ENCODE peak calls at places on chromosomes 1 and 21, in eight cellular contexts. D, O, G, M, X, I, B and Y are unnamed samples.

GRCh38 chr1:56526571-56527174 is 52.7 kb downstream of the PLPP3 start:
- DNase-seq in D (no peak), O (no peak), G (no peak), M (peak; percentile 39), X (no peak), I (no peak), B (no peak), Y (peak; percentile 41)

GRCh38 chr1:37606481-37607263 is 10.9 kb upstream of the GNL2 start:
- DNase-seq in D (no peak), O (no peak), G (no peak), M (no peak), X (no peak), I (no peak), B (no peak), Y (no peak)

GRCh38 chr1:153790996-153791855 is 16.0 kb downstream of the SLC27A3 start:
- DNase-seq in D (no peak), O (no peak), G (peak; percentile 57), M (peak; percentile 47), X (no peak), I (no peak), B (no peak), Y (no peak)

GRCh38 chr1:78060857-78061563 is 15.2 kb downstream of the GIPC2 start:
- DNase-seq in D (no peak), O (no peak), G (no peak), M (no peak), X (no peak), I (no peak), B (no peak), Y (no peak)

GRCh38 chr21:38297193-38297592 is 40.4 kb downstream of the KCNJ15 start:
- DNase-seq in D (no peak), O (no peak), G (peak; percentile 66), M (no peak), X (no peak), I (peak; percentile 38), B (no peak), Y (peak; percentile 32)

GRCh38 chr1:14135070-14135469 is 435.1 kb downstream of the PRDM2 start:
- DNase-seq in D (no peak), O (no peak), G (no peak), M (no peak), X (no peak), I (no peak), B (no peak), Y (no peak)

GRCh38 chr1:119611701-119612113 is 36.4 kb downstream of the ZNF697 start:
- DNase-seq in D (peak; percentile 23), O (peak; percentile 73), G (no peak), M (peak; percentile 69), X (peak; percentile 58), I (no peak), B (peak; percentile 24), Y (peak; percentile 73)

GRCh38 chr1:179393721-179394120 is 27.9 kb downstream of the AXDND1 start:
- DNase-seq in D (no peak), O (no peak), G (no peak), M (no peak), X (no peak), I (no peak), B (no peak), Y (no peak)

GRCh38 chr1:40818264-40818961 is 34.8 kb downstream of the KCNQ4 start:
- DNase-seq in D (peak; percentile 88), O (peak; percentile 85), G (no peak), M (peak; percentile 84), X (peak; percentile 58), I (no peak), B (peak; percentile 81), Y (peak; percentile 19)

GRCh38 chr1:199954701-199955100 is 72.8 kb upstream of the NR5A2 start:
- DNase-seq in D (no peak), O (no peak), G (no peak), M (no peak), X (no peak), I (no peak), B (no peak), Y (peak; percentile 18)

GRCh38 chr1:114040273-114041043 is 61.2 kb downstream of the OLFML3 start:
- DNase-seq in D (no peak), O (no peak), G (peak; percentile 36), M (no peak), X (no peak), I (no peak), B (no peak), Y (no peak)

GRCh38 chr21:44664691-44665090 is 2.0 kb downstream of the KRTAP12-2 start:
- DNase-seq in D (no peak), O (no peak), G (no peak), M (no peak), X (no peak), I (no peak), B (no peak), Y (no peak)

GRCh38 chr1:27192039-27192529 is 37.2 kb upstream of the SLC9A1 start:
- DNase-seq in D (no peak), O (no peak), G (no peak), M (peak; percentile 83), X (no peak), I (no peak), B (no peak), Y (no peak)

GRCh38 chr1:74343191-74343590 is 108.0 kb downstream of the TNNI3K start:
- DNase-seq in D (no peak), O (no peak), G (no peak), M (no peak), X (peak; percentile 27), I (peak; percentile 74), B (no peak), Y (no peak)

GRCh38 chr1:89523597-89524368 is 846 bp upstream of the LRRC8B start:
- DNase-seq in D (peak; percentile 45), O (peak; percentile 73), G (no peak), M (peak; percentile 35), X (peak; percentile 37), I (peak; percentile 66), B (no peak), Y (peak; percentile 68)

GRCh38 chr1:8851060-8851459 is 27.4 kb downstream of the ENO1 start:
- DNase-seq in D (no peak), O (no peak), G (no peak), M (no peak), X (no peak), I (no peak), B (no peak), Y (no peak)

GRCh38 chr1:246338098-246338497 is 169.0 kb downstream of the SMYD3 start:
- DNase-seq in D (no peak), O (no peak), G (no peak), M (no peak), X (no peak), I (no peak), B (no peak), Y (no peak)

GRCh38 chr1:186880982-186881381 is 52.2 kb downstream of the PLA2G4A start:
- DNase-seq in D (no peak), O (no peak), G (no peak), M (no peak), X (no peak), I (no peak), B (no peak), Y (no peak)

GRCh38 chr1:153277852-153278251 is 18.4 kb downstream of the LORICRIN start:
- DNase-seq in D (peak; percentile 22), O (peak; percentile 41), G (no peak), M (no peak), X (no peak), I (no peak), B (peak; percentile 31), Y (peak; percentile 17)

GRCh38 chr1:36133484-36133883 is 8.5 kb upstream of the COL8A2 start:
- DNase-seq in D (no peak), O (no peak), G (peak; percentile 84), M (peak; percentile 95), X (peak; percentile 35), I (peak; percentile 81), B (no peak), Y (peak; percentile 83)

GRCh38 chr1:10615336-10615735 is 140.6 kb downstream of the PEX14 start:
- DNase-seq in D (no peak), O (no peak), G (no peak), M (no peak), X (no peak), I (no peak), B (no peak), Y (no peak)

GRCh38 chr1:68213843-68214242 is 18.5 kb downstream of the WLS start:
- DNase-seq in D (no peak), O (no peak), G (peak; percentile 87), M (peak; percentile 84), X (peak; percentile 73), I (peak; percentile 85), B (no peak), Y (peak; percentile 82)

GRCh38 chr21:34302496-34302895 is 61.3 kb upstream of the KCNE2 start:
- DNase-seq in D (no peak), O (no peak), G (no peak), M (no peak), X (no peak), I (no peak), B (no peak), Y (no peak)

GRCh38 chr1:38003261-38004250 is 1.8 kb downstream of the FHL3 start:
- DNase-seq in D (no peak), O (no peak), G (no peak), M (peak; percentile 42), X (no peak), I (no peak), B (no peak), Y (peak; percentile 52)

GRCh38 chr1:19310720-19311502 is 1.0 kb downstream of the AKR7A2 start:
- DNase-seq in D (no peak), O (no peak), G (no peak), M (no peak), X (no peak), I (no peak), B (no peak), Y (peak; percentile 18)

GRCh38 chr1:68291763-68292384 is 59.6 kb upstream of the WLS start:
- DNase-seq in D (no peak), O (no peak), G (no peak), M (no peak), X (no peak), I (no peak), B (no peak), Y (no peak)

GRCh38 chr1:206955476-206956312 is 9.4 kb upstream of the PIGR start:
- DNase-seq in D (no peak), O (no peak), G (peak; percentile 31), M (peak; percentile 88), X (no peak), I (no peak), B (no peak), Y (no peak)

GRCh38 chr1:39261712-39262221 is 57.3 kb downstream of the MACF1 start:
- DNase-seq in D (no peak), O (no peak), G (no peak), M (no peak), X (no peak), I (no peak), B (no peak), Y (no peak)